ENCODE peak calls at places on chromosomes 3 and 15, in five cellular contexts. One of them, this sample, is unnamed. For H3K4me1, the result is how much of the 10 kb centered on the place peaks cover.

GRCh38 chr3:195020921-195021320 is 250.0 kb downstream of the XXYLT1 start:
- DNase-seq in psoas muscle: no peak
- DNase-seq in Peyer's patch: no peak
- DNase-seq in Panc1: no peak
- DNase-seq in mammary epithelial cell: no peak
- DNase-seq in this sample: no peak

GRCh38 chr15:51135276-51135675 is 40.6 kb upstream of the TNFAIP8L3 start:
- DNase-seq in psoas muscle: no peak
- DNase-seq in Peyer's patch: no peak
- DNase-seq in Panc1: no peak
- DNase-seq in mammary epithelial cell: peak
- DNase-seq in this sample: no peak

GRCh38 chr15:51349156-51349844 is 7.8 kb downstream of the GLDN start:
- DNase-seq in psoas muscle: no peak
- DNase-seq in Peyer's patch: no peak
- DNase-seq in Panc1: no peak
- DNase-seq in mammary epithelial cell: no peak
- DNase-seq in this sample: no peak

GRCh38 chr15:92657486-92657885 is 1.9 kb upstream of the FAM174B start:
- DNase-seq in psoas muscle: no peak
- DNase-seq in Peyer's patch: no peak
- DNase-seq in Panc1: no peak
- DNase-seq in mammary epithelial cell: no peak
- DNase-seq in this sample: no peak

GRCh38 chr3:99776516-99777209 is 41.0 kb upstream of the CMSS1 start:
- DNase-seq in psoas muscle: no peak
- DNase-seq in Peyer's patch: no peak
- DNase-seq in Panc1: no peak
- DNase-seq in mammary epithelial cell: peak
- DNase-seq in this sample: no peak

GRCh38 chr15:85533949-85534543 is 153.6 kb downstream of the AKAP13 start:
- DNase-seq in psoas muscle: no peak
- DNase-seq in Peyer's patch: peak
- DNase-seq in Panc1: no peak
- DNase-seq in mammary epithelial cell: peak
- DNase-seq in this sample: no peak

GRCh38 chr3:129003578-129004112 is 2.5 kb downstream of the EFCC1 start:
- DNase-seq in psoas muscle: no peak
- DNase-seq in Peyer's patch: no peak
- DNase-seq in Panc1: no peak
- DNase-seq in mammary epithelial cell: peak
- DNase-seq in this sample: peak

GRCh38 chr15:50238263-50238662 is 27.3 kb downstream of the HDC start:
- DNase-seq in psoas muscle: no peak
- DNase-seq in Peyer's patch: no peak
- DNase-seq in Panc1: no peak
- DNase-seq in mammary epithelial cell: no peak
- DNase-seq in this sample: no peak

GRCh38 chr15:79028411-79028964 is 62.1 kb downstream of the RASGRF1 start:
- DNase-seq in psoas muscle: no peak
- DNase-seq in Peyer's patch: peak
- DNase-seq in Panc1: peak
- DNase-seq in mammary epithelial cell: peak
- DNase-seq in this sample: no peak

GRCh38 chr15:77025471-77025901 is 30.6 kb downstream of the PSTPIP1 start:
- DNase-seq in psoas muscle: no peak
- DNase-seq in Peyer's patch: no peak
- DNase-seq in Panc1: no peak
- DNase-seq in mammary epithelial cell: no peak
- DNase-seq in this sample: no peak

GRCh38 chr3:114460459-114460858 is 166.6 kb downstream of the TIGIT start:
- DNase-seq in psoas muscle: no peak
- DNase-seq in Peyer's patch: no peak
- DNase-seq in Panc1: no peak
- DNase-seq in mammary epithelial cell: no peak
- DNase-seq in this sample: no peak

GRCh38 chr3:81753416-81754014 is 7.9 kb downstream of the GBE1 start:
- DNase-seq in psoas muscle: no peak
- DNase-seq in Peyer's patch: no peak
- DNase-seq in Panc1: no peak
- DNase-seq in mammary epithelial cell: no peak
- DNase-seq in this sample: no peak

GRCh38 chr15:90885432-90886290 is 1.4 kb downstream of the FES start:
- DNase-seq in psoas muscle: peak
- DNase-seq in Peyer's patch: peak
- DNase-seq in Panc1: no peak
- DNase-seq in mammary epithelial cell: no peak
- DNase-seq in this sample: peak

GRCh38 chr3:109028753-109029152 is 75.1 kb upstream of the GUCA1C start:
- DNase-seq in psoas muscle: no peak
- DNase-seq in Peyer's patch: no peak
- DNase-seq in Panc1: no peak
- DNase-seq in mammary epithelial cell: no peak
- DNase-seq in this sample: no peak

GRCh38 chr3:109018828-109019227 is 65.1 kb upstream of the GUCA1C start:
- DNase-seq in psoas muscle: no peak
- DNase-seq in Peyer's patch: no peak
- DNase-seq in Panc1: no peak
- DNase-seq in mammary epithelial cell: no peak
- DNase-seq in this sample: no peak

GRCh38 chr3:109025896-109026295 is 72.2 kb upstream of the GUCA1C start:
- DNase-seq in psoas muscle: no peak
- DNase-seq in Peyer's patch: no peak
- DNase-seq in Panc1: no peak
- DNase-seq in mammary epithelial cell: no peak
- DNase-seq in this sample: no peak

GRCh38 chr3:109023656-109024254 is 70.1 kb upstream of the GUCA1C start:
- DNase-seq in psoas muscle: no peak
- DNase-seq in Peyer's patch: no peak
- DNase-seq in Panc1: no peak
- DNase-seq in mammary epithelial cell: peak
- DNase-seq in this sample: no peak
- H3K4me1 ChIP-seq in psoas muscle: under half
- H3K4me1 ChIP-seq in Peyer's patch: under half
- H3K4me1 ChIP-seq in Panc1: under half
- H3K4me1 ChIP-seq in mammary epithelial cell: under half
- H3K4me1 ChIP-seq in this sample: under half

GRCh38 chr3:177195941-177196472 is 1.3 kb downstream of the TBL1XR1 start:
- DNase-seq in psoas muscle: no peak
- DNase-seq in Peyer's patch: peak
- DNase-seq in Panc1: no peak
- DNase-seq in mammary epithelial cell: no peak
- DNase-seq in this sample: no peak
- H3K4me1 ChIP-seq in psoas muscle: under half
- H3K4me1 ChIP-seq in Peyer's patch: under half
- H3K4me1 ChIP-seq in Panc1: under half
- H3K4me1 ChIP-seq in mammary epithelial cell: under half
- H3K4me1 ChIP-seq in this sample: under half

GRCh38 chr15:64836023-64836536 is 5.6 kb upstream of the PLEKHO2 start:
- DNase-seq in psoas muscle: no peak
- DNase-seq in Peyer's patch: no peak
- DNase-seq in Panc1: no peak
- DNase-seq in mammary epithelial cell: no peak
- DNase-seq in this sample: no peak
- H3K4me1 ChIP-seq in psoas muscle: under half
- H3K4me1 ChIP-seq in Peyer's patch: under half
- H3K4me1 ChIP-seq in Panc1: under half
- H3K4me1 ChIP-seq in mammary epithelial cell: under half
- H3K4me1 ChIP-seq in this sample: under half

DNA sequence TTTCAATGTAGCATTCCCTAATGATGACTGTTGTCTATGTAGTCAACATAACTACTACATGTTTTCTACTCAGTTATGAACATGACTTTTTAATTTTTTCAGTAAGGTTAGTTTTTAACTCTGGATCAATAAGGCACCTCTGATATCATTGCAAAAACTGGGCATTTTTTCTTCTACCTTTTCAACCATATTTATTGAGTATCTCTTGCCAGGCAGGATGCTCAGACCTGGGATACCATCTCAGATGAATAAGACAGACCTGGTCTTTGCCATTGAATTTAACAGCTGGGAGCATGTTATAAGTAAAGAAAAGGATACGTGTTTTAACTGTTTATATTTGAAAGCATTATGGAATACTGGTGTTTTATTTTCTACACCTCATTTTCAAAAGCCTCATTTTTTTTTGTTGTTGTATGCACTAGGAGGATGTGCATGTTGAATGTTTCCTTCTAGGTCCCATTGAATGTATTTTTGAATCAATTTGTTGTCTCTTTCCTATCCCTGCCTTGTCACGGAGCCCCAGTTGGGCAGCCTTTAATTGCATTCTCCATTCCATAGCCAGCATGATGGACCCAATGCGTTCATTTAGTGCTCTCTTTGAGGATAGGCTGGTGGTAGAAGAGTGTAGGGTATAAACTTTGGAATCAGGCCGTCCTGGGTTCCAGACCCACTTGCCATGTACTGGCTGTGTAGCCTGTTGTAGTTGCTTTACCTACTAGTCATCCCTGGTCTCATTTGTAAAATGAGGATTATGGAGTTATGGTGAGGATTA is 3.7 kb downstream of the TGFBR2 start:
- DNase-seq in psoas muscle: no peak
- DNase-seq in Peyer's patch: no peak
- DNase-seq in Panc1: no peak
- DNase-seq in mammary epithelial cell: no peak
- DNase-seq in this sample: no peak
- H3K4me1 ChIP-seq in psoas muscle: under half
- H3K4me1 ChIP-seq in Peyer's patch: under half
- H3K4me1 ChIP-seq in Panc1: half or more
- H3K4me1 ChIP-seq in mammary epithelial cell: half or more
- H3K4me1 ChIP-seq in this sample: under half

GRCh38 chr3:11964553-11964952 is 39.6 kb upstream of the SYN2 start:
- DNase-seq in psoas muscle: no peak
- DNase-seq in Peyer's patch: no peak
- DNase-seq in Panc1: no peak
- DNase-seq in mammary epithelial cell: no peak
- DNase-seq in this sample: no peak

GRCh38 chr3:11969986-11970385 is 34.2 kb upstream of the SYN2 start:
- DNase-seq in psoas muscle: no peak
- DNase-seq in Peyer's patch: no peak
- DNase-seq in Panc1: no peak
- DNase-seq in mammary epithelial cell: no peak
- DNase-seq in this sample: no peak
- H3K4me1 ChIP-seq in psoas muscle: under half
- H3K4me1 ChIP-seq in Peyer's patch: under half
- H3K4me1 ChIP-seq in Panc1: under half
- H3K4me1 ChIP-seq in mammary epithelial cell: under half
- H3K4me1 ChIP-seq in this sample: under half

GRCh38 chr3:4899654-4900236 is 79.5 kb upstream of the BHLHE40 start:
- DNase-seq in psoas muscle: peak
- DNase-seq in Peyer's patch: no peak
- DNase-seq in Panc1: no peak
- DNase-seq in mammary epithelial cell: no peak
- DNase-seq in this sample: no peak

GRCh38 chr3:4895848-4896247 is 83.4 kb upstream of the BHLHE40 start:
- DNase-seq in psoas muscle: peak
- DNase-seq in Peyer's patch: no peak
- DNase-seq in Panc1: no peak
- DNase-seq in mammary epithelial cell: no peak
- DNase-seq in this sample: no peak

GRCh38 chr3:4897765-4898453 is 81.3 kb upstream of the BHLHE40 start:
- DNase-seq in psoas muscle: no peak
- DNase-seq in Peyer's patch: no peak
- DNase-seq in Panc1: no peak
- DNase-seq in mammary epithelial cell: no peak
- DNase-seq in this sample: no peak

GRCh38 chr3:4898454-4899313 is 80.6 kb upstream of the BHLHE40 start:
- DNase-seq in psoas muscle: no peak
- DNase-seq in Peyer's patch: no peak
- DNase-seq in Panc1: no peak
- DNase-seq in mammary epithelial cell: peak
- DNase-seq in this sample: no peak

DNA sequence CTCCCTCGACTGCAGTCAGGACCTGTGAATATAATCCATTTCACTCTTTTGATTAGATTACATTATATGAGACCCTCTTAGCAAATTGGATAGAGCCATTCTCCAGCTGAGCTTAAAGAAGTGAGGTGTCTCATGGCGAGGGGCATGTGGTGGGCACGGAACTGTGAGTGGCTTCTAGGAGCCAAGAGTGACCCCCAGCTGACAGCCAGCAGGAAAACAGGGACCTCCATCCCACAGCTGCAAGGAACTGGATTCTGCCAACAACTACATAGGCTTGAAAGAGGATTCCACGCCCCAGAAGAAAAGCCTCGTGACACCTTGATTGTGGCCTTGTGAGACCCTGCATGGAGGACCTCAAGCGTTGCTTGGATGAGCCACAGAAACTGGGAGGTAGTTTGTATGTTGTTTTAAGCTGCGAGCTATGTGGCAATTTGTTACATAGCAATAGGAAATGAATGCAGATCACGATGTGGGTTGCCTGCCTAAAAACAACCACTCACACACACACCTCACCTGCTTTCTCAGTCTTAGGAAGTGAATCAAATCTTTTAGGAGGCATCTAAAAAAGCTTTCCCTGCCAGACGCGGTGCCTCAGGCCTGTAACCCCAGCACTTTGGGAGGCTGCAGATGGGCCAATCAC is 84.2 kb upstream of the BHLHE40 start:
- DNase-seq in psoas muscle: no peak
- DNase-seq in Peyer's patch: no peak
- DNase-seq in Panc1: no peak
- DNase-seq in mammary epithelial cell: no peak
- DNase-seq in this sample: no peak
- H3K4me1 ChIP-seq in psoas muscle: under half
- H3K4me1 ChIP-seq in Peyer's patch: under half
- H3K4me1 ChIP-seq in Panc1: under half
- H3K4me1 ChIP-seq in mammary epithelial cell: under half
- H3K4me1 ChIP-seq in this sample: under half

GRCh38 chr3:171187706-171188290 is 161.3 kb upstream of the SLC2A2 start:
- DNase-seq in psoas muscle: no peak
- DNase-seq in Peyer's patch: no peak
- DNase-seq in Panc1: no peak
- DNase-seq in mammary epithelial cell: no peak
- DNase-seq in this sample: no peak

GRCh38 chr3:171192176-171192854 is 165.8 kb upstream of the SLC2A2 start:
- DNase-seq in psoas muscle: no peak
- DNase-seq in Peyer's patch: no peak
- DNase-seq in Panc1: no peak
- DNase-seq in mammary epithelial cell: peak
- DNase-seq in this sample: no peak

GRCh38 chr3:171193693-171194092 is 167.2 kb upstream of the SLC2A2 start:
- DNase-seq in psoas muscle: no peak
- DNase-seq in Peyer's patch: no peak
- DNase-seq in Panc1: no peak
- DNase-seq in mammary epithelial cell: no peak
- DNase-seq in this sample: no peak

GRCh38 chr3:171189394-171189793 is 162.9 kb upstream of the SLC2A2 start:
- DNase-seq in psoas muscle: no peak
- DNase-seq in Peyer's patch: no peak
- DNase-seq in Panc1: no peak
- DNase-seq in mammary epithelial cell: no peak
- DNase-seq in this sample: no peak

GRCh38 chr3:171190668-171191067 is 164.1 kb upstream of the SLC2A2 start:
- DNase-seq in psoas muscle: no peak
- DNase-seq in Peyer's patch: no peak
- DNase-seq in Panc1: no peak
- DNase-seq in mammary epithelial cell: peak
- DNase-seq in this sample: no peak
- H3K4me1 ChIP-seq in psoas muscle: under half
- H3K4me1 ChIP-seq in Peyer's patch: under half
- H3K4me1 ChIP-seq in Panc1: under half
- H3K4me1 ChIP-seq in mammary epithelial cell: under half
- H3K4me1 ChIP-seq in this sample: under half